ENCODE peak calls at places on chromosomes 11 and 22, in ten cellular contexts. Q, N, U, C, S, P, M, L, K and A are unnamed samples.

GRCh38 chr22:36064358-36064757 is 35.7 kb upstream of the RBFOX2 start:
- DNase-seq in Q (no peak), N (no peak), U (no peak), C (no peak), S (no peak), P (no peak), M (no peak), L (no peak), K (no peak), A (no peak)

GRCh38 chr11:12159351-12160099 is 49.1 kb downstream of the MICAL2 start:
- DNase-seq in Q (peak), N (peak), U (no peak), C (no peak), S (peak), P (no peak), M (no peak), L (no peak), K (peak), A (peak)

GRCh38 chr22:37032535-37033460 is 13.3 kb downstream of the MPST start:
- DNase-seq in Q (no peak), N (peak), U (no peak), C (no peak), S (no peak), P (no peak), M (no peak), L (no peak), K (peak), A (peak)

GRCh38 chr22:39960791-39961746 is 872 bp downstream of the TMA7B start:
- DNase-seq in Q (peak), N (peak), U (peak), C (no peak), S (peak), P (no peak), M (no peak), L (peak), K (peak), A (peak)

GRCh38 chr11:64882243-64882642 is 3.8 kb upstream of the EHD1 start:
- DNase-seq in Q (no peak), N (no peak), U (no peak), C (no peak), S (no peak), P (no peak), M (no peak), L (no peak), K (no peak), A (no peak)

GRCh38 chr11:120344302-120345004 is 8.2 kb downstream of the ARHGEF12 start:
- DNase-seq in Q (peak), N (peak), U (peak), C (no peak), S (peak), P (no peak), M (no peak), L (peak), K (peak), A (peak)

GRCh38 chr11:124890701-124891389 is 6.8 kb downstream of the ROBO4 start:
- DNase-seq in Q (no peak), N (no peak), U (no peak), C (no peak), S (peak), P (no peak), M (no peak), L (no peak), K (no peak), A (no peak)

GRCh38 chr11:35963911-35964310 is 20.0 kb downstream of the LDLRAD3 start:
- DNase-seq in Q (no peak), N (no peak), U (no peak), C (no peak), S (no peak), P (no peak), M (no peak), L (no peak), K (peak), A (no peak)

GRCh38 chr11:44634401-44635281 is 69.2 kb downstream of the CD82 start:
- DNase-seq in Q (peak), N (peak), U (peak), C (no peak), S (peak), P (peak), M (peak), L (no peak), K (peak), A (peak)

GRCh38 chr11:117900720-117901440 is 24.4 kb upstream of the FXYD6 start:
- DNase-seq in Q (no peak), N (no peak), U (no peak), C (no peak), S (no peak), P (no peak), M (no peak), L (no peak), K (no peak), A (no peak)

GRCh38 chr11:60978546-60979380 is 7.3 kb downstream of the CD6 start:
- DNase-seq in Q (no peak), N (peak), U (peak), C (no peak), S (peak), P (no peak), M (no peak), L (peak), K (no peak), A (no peak)

GRCh38 chr11:76768091-76769047 is 14.8 kb upstream of the TSKU start:
- DNase-seq in Q (peak), N (peak), U (peak), C (no peak), S (peak), P (no peak), M (no peak), L (peak), K (peak), A (peak)

GRCh38 chr11:74141274-74141695 is 29.5 kb downstream of the C2CD3 start:
- DNase-seq in Q (peak), N (peak), U (no peak), C (no peak), S (no peak), P (no peak), M (no peak), L (no peak), K (no peak), A (peak)

GRCh38 chr11:115530752-115531151 is 26.5 kb upstream of the CADM1 start:
- DNase-seq in Q (no peak), N (no peak), U (no peak), C (no peak), S (no peak), P (no peak), M (peak), L (no peak), K (no peak), A (no peak)

GRCh38 chr11:32385998-32386397 is 49.3 kb downstream of the WT1 start:
- DNase-seq in Q (peak), N (peak), U (no peak), C (no peak), S (no peak), P (peak), M (no peak), L (no peak), K (peak), A (peak)

GRCh38 chr11:19377855-19378254 is 137.1 kb upstream of the E2F8 start:
- DNase-seq in Q (no peak), N (no peak), U (no peak), C (no peak), S (no peak), P (peak), M (no peak), L (no peak), K (no peak), A (no peak)

GRCh38 chr11:29171350-29171950 is 845.4 kb downstream of the KCNA4 start:
- DNase-seq in Q (peak), N (peak), U (no peak), C (no peak), S (no peak), P (no peak), M (no peak), L (no peak), K (no peak), A (peak)

GRCh38 chr11:35998651-35999050 is 54.8 kb downstream of the LDLRAD3 start:
- DNase-seq in Q (no peak), N (no peak), U (no peak), C (no peak), S (no peak), P (no peak), M (no peak), L (no peak), K (no peak), A (no peak)

GRCh38 chr11:108669261-108669660 is 4.4 kb downstream of the DDX10 start:
- DNase-seq in Q (no peak), N (no peak), U (no peak), C (no peak), S (no peak), P (no peak), M (no peak), L (no peak), K (no peak), A (no peak)

GRCh38 chr11:115304774-115305472 is 199.3 kb downstream of the CADM1 start:
- DNase-seq in Q (no peak), N (peak), U (no peak), C (no peak), S (no peak), P (no peak), M (no peak), L (no peak), K (no peak), A (no peak)

GRCh38 chr11:130407978-130408377 is 20.4 kb downstream of the ADAMTS8 start:
- DNase-seq in Q (peak), N (peak), U (no peak), C (no peak), S (no peak), P (no peak), M (no peak), L (no peak), K (peak), A (peak)

GRCh38 chr11:61787928-61788491 is 4.4 kb downstream of the TMEM258 start:
- DNase-seq in Q (peak), N (peak), U (peak), C (no peak), S (no peak), P (peak), M (peak), L (no peak), K (peak), A (peak)